ENCODE peak calls at places on chromosomes 12 and 14, in seven cellular contexts. K, A, D, W, F, V and T are unnamed samples. For H3K36me3, the result is how much of the 10 kb centered on the place peaks cover.

GRCh38 chr12:76226397-76226796 is 121.8 kb downstream of the BBS10 start:
- DNase-seq in K (peak), A (no peak), D (no peak), W (no peak), F (peak), V (no peak), T (no peak)

GRCh38 chr12:65822732-65823480 is 1.4 kb upstream of the HMGA2 start:
- DNase-seq in K (peak), A (peak), D (no peak), W (peak), F (peak), V (peak), T (peak)

GRCh38 chr12:89326260-89327040 is 25.9 kb downstream of the DUSP6 start:
- DNase-seq in K (peak), A (peak), D (no peak), W (no peak), F (no peak), V (no peak), T (no peak)

GRCh38 chr12:12266389-12266872 is 413 bp downstream of the LRP6 start:
- DNase-seq in K (no peak), A (peak), D (no peak), W (no peak), F (no peak), V (no peak), T (no peak)

GRCh38 chr12:112018571-112019237 is 5.5 kb downstream of the ERP29 start:
- DNase-seq in K (peak), A (no peak), D (no peak), W (peak), F (peak), V (no peak), T (no peak)

GRCh38 chr14:66174453-66174891 is 311.7 kb upstream of the CCDC196 start:
- DNase-seq in K (peak), A (no peak), D (no peak), W (no peak), F (no peak), V (no peak), T (no peak)

GRCh38 chr12:127012109-127012508 is 1254.9 kb upstream of the TMEM132C start:
- DNase-seq in K (no peak), A (no peak), D (no peak), W (no peak), F (no peak), V (no peak), T (no peak)

GRCh38 chr12:39292125-39292630 is 150.7 kb downstream of the KIF21A start:
- DNase-seq in K (no peak), A (no peak), D (no peak), W (no peak), F (no peak), V (no peak), T (no peak)

GRCh38 chr12:128643106-128643651 is 180.6 kb downstream of the SLC15A4 start:
- DNase-seq in K (no peak), A (peak), D (no peak), W (no peak), F (no peak), V (no peak), T (no peak)

GRCh38 chr12:111417784-111418593 is 12.3 kb downstream of the SH2B3 start:
- DNase-seq in K (no peak), A (no peak), D (no peak), W (no peak), F (no peak), V (no peak), T (no peak)

GRCh38 chr12:90061834-90062233 is 353.2 kb upstream of the ATP2B1 start:
- DNase-seq in K (no peak), A (no peak), D (no peak), W (no peak), F (no peak), V (no peak), T (no peak)

GRCh38 chr12:52346596-52346995 is 20.7 kb downstream of the KRT85 start:
- DNase-seq in K (no peak), A (no peak), D (no peak), W (no peak), F (no peak), V (peak), T (no peak)

GRCh38 chr14:79730911-79731310 is 480.4 kb downstream of the DIO2 start:
- DNase-seq in K (no peak), A (no peak), D (no peak), W (peak), F (no peak), V (no peak), T (no peak)

GRCh38 chr12:100672075-100672592 is 98.7 kb downstream of the GAS2L3 start:
- DNase-seq in K (no peak), A (peak), D (no peak), W (no peak), F (no peak), V (peak), T (no peak)

GRCh38 chr12:68450947-68451260 is 118.7 kb upstream of the MDM1 start:
- DNase-seq in K (no peak), A (no peak), D (no peak), W (peak), F (no peak), V (no peak), T (no peak)

GRCh38 chr12:3130053-3130805 is 53.0 kb downstream of the TSPAN9 start:
- DNase-seq in K (no peak), A (no peak), D (no peak), W (no peak), F (peak), V (no peak), T (no peak)

GRCh38 chr12:71890475-71890874 is 48.2 kb upstream of the TPH2 start:
- DNase-seq in K (no peak), A (no peak), D (no peak), W (no peak), F (no peak), V (no peak), T (no peak)

GRCh38 chr12:71900091-71900490 is 38.6 kb upstream of the TPH2 start:
- DNase-seq in K (peak), A (no peak), D (no peak), W (no peak), F (peak), V (no peak), T (no peak)

GRCh38 chr12:71892059-71892458 is 46.6 kb upstream of the TPH2 start:
- DNase-seq in K (no peak), A (no peak), D (no peak), W (no peak), F (no peak), V (no peak), T (no peak)

DNA sequence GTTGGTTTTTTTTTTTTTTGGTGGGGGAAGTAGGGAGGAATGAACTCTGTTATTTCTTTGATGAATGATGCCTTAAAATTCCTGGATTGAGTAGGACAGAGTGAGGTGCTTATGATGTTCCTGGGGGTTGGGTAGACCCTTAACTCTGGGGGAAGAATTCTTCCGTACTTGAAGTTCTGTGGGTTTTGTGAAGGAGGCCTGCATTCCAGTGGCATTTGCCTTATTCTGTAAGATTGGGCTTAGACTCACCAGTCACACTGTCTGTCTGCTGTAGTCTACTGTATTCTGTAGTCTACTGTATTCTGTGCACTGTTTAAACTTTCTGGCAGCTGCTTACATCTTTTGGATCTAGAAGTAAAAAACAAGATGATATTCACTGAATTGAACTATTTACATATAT is 42.5 kb upstream of the TPH2 start:
- DNase-seq in K (no peak), A (no peak), D (no peak), W (peak), F (no peak), V (no peak), T (no peak)
- H3K36me3 ChIP-seq in K (under half), A (under half), D (under half), W (under half), F (under half), V (under half), T (under half)

GRCh38 chr12:130874696-130875095 is 2.8 kb downstream of the RAN start:
- DNase-seq in K (no peak), A (no peak), D (no peak), W (no peak), F (no peak), V (no peak), T (no peak)
- H3K36me3 ChIP-seq in K (under half), A (under half), D (under half), W (under half), F (under half), V (under half), T (half or more)

GRCh38 chr12:71786840-71787239 is 32.2 kb downstream of the RAB21 start:
- DNase-seq in K (no peak), A (no peak), D (no peak), W (no peak), F (no peak), V (no peak), T (no peak)
- H3K36me3 ChIP-seq in K (under half), A (under half), D (under half), W (under half), F (under half), V (under half), T (under half)

GRCh38 chr14:105162374-105162979 is 6.1 kb downstream of the JAG2 start:
- DNase-seq in K (no peak), A (no peak), D (no peak), W (no peak), F (no peak), V (no peak), T (no peak)

GRCh38 chr14:105163040-105163742 is 5.4 kb downstream of the JAG2 start:
- DNase-seq in K (no peak), A (no peak), D (no peak), W (no peak), F (no peak), V (no peak), T (no peak)

GRCh38 chr14:105161314-105161713 is 7.3 kb downstream of the JAG2 start:
- DNase-seq in K (no peak), A (no peak), D (no peak), W (no peak), F (no peak), V (no peak), T (no peak)

GRCh38 chr14:105159344-105159743 is 9.2 kb downstream of the JAG2 start:
- DNase-seq in K (no peak), A (no peak), D (no peak), W (no peak), F (no peak), V (no peak), T (no peak)

GRCh38 chr14:105161964-105162363 is 6.6 kb downstream of the JAG2 start:
- DNase-seq in K (no peak), A (no peak), D (no peak), W (no peak), F (no peak), V (no peak), T (no peak)
- H3K36me3 ChIP-seq in K (under half), A (under half), D (under half), W (under half), F (under half), V (under half), T (under half)

DNA sequence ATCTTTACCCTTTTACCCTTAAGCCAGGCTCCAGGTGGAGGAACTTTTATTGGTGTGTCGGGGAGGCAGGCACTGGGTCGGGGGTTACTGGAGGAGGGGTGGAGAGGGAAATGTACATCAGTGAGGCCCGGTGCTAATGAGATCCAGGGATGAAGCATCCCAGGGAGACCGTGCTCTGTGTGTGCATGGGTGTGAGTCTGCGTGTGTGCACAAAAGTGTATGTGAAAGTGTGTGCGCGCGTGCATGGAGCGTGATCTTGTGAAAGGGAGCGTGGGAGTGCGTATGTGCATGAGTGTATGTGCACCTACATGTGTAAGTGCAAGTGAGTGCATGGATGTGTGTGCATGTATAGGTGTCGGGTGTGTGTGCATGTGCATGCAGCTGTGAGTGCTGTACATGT is 55.3 kb downstream of the AACS start:
- DNase-seq in K (no peak), A (no peak), D (no peak), W (no peak), F (no peak), V (no peak), T (no peak)
- H3K36me3 ChIP-seq in K (under half), A (under half), D (under half), W (under half), F (under half), V (under half), T (under half)

DNA sequence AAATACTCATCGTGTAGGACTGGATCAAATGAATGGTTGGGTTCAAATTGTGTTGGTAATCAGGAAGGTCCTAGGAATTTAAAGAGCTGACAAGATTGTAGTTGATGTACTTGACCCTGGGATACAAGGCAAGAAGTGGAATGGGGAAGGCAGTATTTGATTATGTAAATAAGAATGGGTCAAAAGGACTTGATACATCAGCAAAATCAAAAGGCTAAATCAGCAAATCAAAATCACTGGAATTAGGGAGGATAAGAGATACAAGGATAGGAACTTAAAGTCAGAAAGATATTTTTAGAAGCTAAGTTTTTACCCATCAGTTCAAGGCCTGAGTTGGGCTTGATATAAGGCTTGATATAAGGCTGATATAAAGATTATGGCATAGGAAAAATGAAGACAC is 65.8 kb downstream of the VEZT start:
- DNase-seq in K (no peak), A (no peak), D (no peak), W (no peak), F (no peak), V (no peak), T (no peak)
- H3K36me3 ChIP-seq in K (under half), A (under half), D (under half), W (under half), F (under half), V (under half), T (under half)